ENCODE peak calls at places on chromosome 2, in seven cellular contexts. R is tibial artery; L is activated T-helper 1 cell treated with anti-CD3 and anti-CD28 coated beads, Interleukin-2, amount 50 U/mL, for 16 hours; D is HTR-8/SVneo; B is Kasumi-1; I is HFFc6; M is stimulated activated CD4-positive, alpha-beta T cell treated with anti-CD3 and anti-CD28 coated beads, Interleukin-12 subunit alpha, Interleukin-12 subunit beta, amount 100 ng/mL, for 4 hours. K is an unnamed sample.

GRCh38 chr2:84741182-84741822 is 139.6 kb downstream of the TRABD2A start:
- DNase-seq in R (no peak), L (no peak), D (peak), B (peak), I (peak), M (peak), K (peak)

GRCh38 chr2:75310915-75311314 is 111.6 kb upstream of the TACR1 start:
- DNase-seq in R (no peak), L (no peak), D (no peak), B (no peak), I (peak), M (no peak), K (no peak)

GRCh38 chr2:40101076-40101688 is 322.1 kb upstream of the THUMPD2 start:
- DNase-seq in R (no peak), L (no peak), D (no peak), B (no peak), I (peak), M (no peak), K (no peak)

GRCh38 chr2:176581557-176582150 is 312.4 kb downstream of the MTX2 start:
- DNase-seq in R (no peak), L (no peak), D (no peak), B (no peak), I (no peak), M (no peak), K (no peak)

GRCh38 chr2:150643106-150643730 is 155.8 kb upstream of the RND3 start:
- DNase-seq in R (no peak), L (no peak), D (peak), B (no peak), I (no peak), M (no peak), K (no peak)

GRCh38 chr2:228602277-228602676 is 420.8 kb upstream of the SPHKAP start:
- DNase-seq in R (no peak), L (no peak), D (no peak), B (no peak), I (peak), M (no peak), K (no peak)

GRCh38 chr2:42087857-42088195 is 40.0 kb downstream of the PKDCC start:
- DNase-seq in R (no peak), L (no peak), D (no peak), B (no peak), I (no peak), M (no peak), K (no peak)

GRCh38 chr2:141611981-141612380 is 518.8 kb downstream of the LRP1B start:
- DNase-seq in R (no peak), L (no peak), D (no peak), B (no peak), I (no peak), M (no peak), K (no peak)

GRCh38 chr2:238108423-238109201 is 8.5 kb downstream of the ESPNL start:
- DNase-seq in R (peak), L (no peak), D (no peak), B (no peak), I (no peak), M (no peak), K (peak)

GRCh38 chr2:3124921-3125760 is 252.5 kb downstream of the EIPR1 start:
- DNase-seq in R (peak), L (no peak), D (no peak), B (no peak), I (no peak), M (no peak), K (no peak)

GRCh38 chr2:206443735-206444527 is 599 bp downstream of the ADAM23 start:
- DNase-seq in R (no peak), L (no peak), D (peak), B (no peak), I (no peak), M (peak), K (peak)